ENCODE peak calls at places on chromosomes 3 and 15, in seven cellular contexts. W, Y, Q, X, E, U and A are unnamed samples.

GRCh38 chr3:94101860-94102259 is 39.0 kb downstream of the NSUN3 start:
- DNase-seq in W (peak; percentile 5), Y (peak; percentile 19), Q (no peak), X (peak; percentile 8), E (no peak), U (peak; percentile 55), A (no peak)

GRCh38 chr3:170907519-170908234 is 760 bp downstream of the EIF5A2 start:
- DNase-seq in W (peak; percentile 23), Y (peak; percentile 25), Q (peak; percentile 49), X (peak; percentile 12), E (no peak), U (peak; percentile 24), A (no peak)

GRCh38 chr3:157174616-157175498 is 14.9 kb upstream of the CCNL1 start:
- DNase-seq in W (peak; percentile 98), Y (peak; percentile 100), Q (peak; percentile 100), X (peak; percentile 99), E (peak; percentile 99), U (peak; percentile 100), A (peak; percentile 94)

GRCh38 chr15:36263666-36264065 is 315.8 kb upstream of the CDIN1 start:
- DNase-seq in W (peak; percentile 5), Y (peak; percentile 51), Q (no peak), X (no peak), E (no peak), U (no peak), A (no peak)

GRCh38 chr3:57927166-57927565 is 81.1 kb upstream of the FLNB start:
- DNase-seq in W (no peak), Y (no peak), Q (no peak), X (no peak), E (no peak), U (no peak), A (no peak)

GRCh38 chr15:68431037-68431791 is 749 bp downstream of the ITGA11 start:
- DNase-seq in W (peak; percentile 45), Y (peak; percentile 26), Q (peak; percentile 53), X (no peak), E (no peak), U (peak; percentile 8), A (no peak)

GRCh38 chr3:50503504-50503903 is at the start of gene CACNA2D2:
- DNase-seq in W (peak; percentile 15), Y (peak; percentile 5), Q (peak; percentile 61), X (peak; percentile 8), E (no peak), U (peak; percentile 28), A (no peak)

GRCh38 chr3:106542101-106542769 is 673.4 kb upstream of the CBLB start:
- DNase-seq in W (peak; percentile 26), Y (peak; percentile 18), Q (peak; percentile 28), X (no peak), E (no peak), U (peak; percentile 51), A (no peak)

GRCh38 chr3:111594205-111594604 is 941 bp downstream of the ZBED2 start:
- DNase-seq in W (peak; percentile 65), Y (peak; percentile 23), Q (peak; percentile 84), X (peak; percentile 78), E (no peak), U (peak; percentile 90), A (no peak)

GRCh38 chr15:40295870-40296560 is 11.7 kb downstream of the PLCB2 start:
- DNase-seq in W (no peak), Y (peak; percentile 45), Q (no peak), X (no peak), E (no peak), U (no peak), A (no peak)

GRCh38 chr3:30518201-30518864 is 88.1 kb upstream of the TGFBR2 start:
- DNase-seq in W (peak; percentile 13), Y (peak; percentile 97), Q (peak; percentile 88), X (no peak), E (peak; percentile 22), U (peak; percentile 79), A (no peak)

GRCh38 chr3:32794487-32795308 is 23.1 kb upstream of the TRIM71 start:
- DNase-seq in W (no peak), Y (no peak), Q (peak; percentile 48), X (peak; percentile 16), E (no peak), U (peak; percentile 65), A (no peak)

GRCh38 chr15:80203361-80203885 is 48.6 kb downstream of the CTXND1 start:
- DNase-seq in W (no peak), Y (no peak), Q (no peak), X (no peak), E (no peak), U (no peak), A (no peak)

GRCh38 chr3:135216659-135217058 is 421.6 kb downstream of the EPHB1 start:
- DNase-seq in W (no peak), Y (no peak), Q (no peak), X (no peak), E (no peak), U (no peak), A (no peak)

GRCh38 chr3:17442332-17443049 is 299.9 kb downstream of the TBC1D5 start:
- DNase-seq in W (no peak), Y (no peak), Q (no peak), X (no peak), E (no peak), U (peak; percentile 37), A (no peak)

GRCh38 chr3:46708401-46709146 is 7.4 kb downstream of the TMIE start:
- DNase-seq in W (no peak), Y (no peak), Q (no peak), X (no peak), E (no peak), U (no peak), A (no peak)

GRCh38 chr3:122890077-122890484 is 95.2 kb downstream of the SLC49A4 start:
- DNase-seq in W (peak; percentile 77), Y (peak; percentile 88), Q (peak; percentile 60), X (peak; percentile 37), E (peak; percentile 13), U (peak; percentile 74), A (no peak)

GRCh38 chr3:10330319-10330718 is 9.4 kb upstream of the SEC13 start:
- DNase-seq in W (no peak), Y (no peak), Q (no peak), X (no peak), E (no peak), U (no peak), A (no peak)

GRCh38 chr15:38300395-38300794 is 47.8 kb downstream of the SPRED1 start:
- DNase-seq in W (no peak), Y (peak; percentile 48), Q (no peak), X (no peak), E (no peak), U (peak; percentile 34), A (no peak)

GRCh38 chr3:157953565-157953964 is 152.7 kb downstream of the SHOX2 start:
- DNase-seq in W (no peak), Y (no peak), Q (no peak), X (no peak), E (no peak), U (no peak), A (no peak)

GRCh38 chr3:131303848-131304247 is 77.7 kb upstream of the NUDT16 start:
- DNase-seq in W (no peak), Y (peak; percentile 15), Q (no peak), X (no peak), E (no peak), U (peak; percentile 22), A (no peak)

GRCh38 chr3:127002195-127003174 is 19.6 kb downstream of the PLXNA1 start:
- DNase-seq in W (peak; percentile 98), Y (peak; percentile 95), Q (peak; percentile 97), X (peak; percentile 93), E (peak; percentile 25), U (peak; percentile 93), A (no peak)

GRCh38 chr3:21174461-21174860 is 576.5 kb downstream of the ZNF385D start:
- DNase-seq in W (peak; percentile 48), Y (peak; percentile 18), Q (peak; percentile 52), X (peak; percentile 13), E (no peak), U (peak; percentile 2), A (no peak)

GRCh38 chr15:41842229-41842628 is 3.6 kb downstream of the PLA2G4B start:
- DNase-seq in W (no peak), Y (no peak), Q (no peak), X (no peak), E (no peak), U (no peak), A (no peak)

GRCh38 chr3:42507252-42507651 is 4.8 kb downstream of the VIPR1 start:
- DNase-seq in W (no peak), Y (no peak), Q (no peak), X (no peak), E (no peak), U (no peak), A (no peak)

GRCh38 chr3:95356764-95357501 is 1294.1 kb downstream of the NSUN3 start:
- DNase-seq in W (no peak), Y (no peak), Q (no peak), X (no peak), E (no peak), U (no peak), A (no peak)

GRCh38 chr3:188294823-188295487 is 141.0 kb downstream of the LPP start:
- DNase-seq in W (peak; percentile 86), Y (peak; percentile 93), Q (peak; percentile 96), X (peak; percentile 96), E (no peak), U (peak; percentile 97), A (no peak)

GRCh38 chr15:68566377-68566954 is 12.3 kb upstream of the CORO2B start:
- DNase-seq in W (no peak), Y (no peak), Q (no peak), X (no peak), E (no peak), U (no peak), A (no peak)

GRCh38 chr15:66126057-66126855 is 127.3 kb downstream of the MEGF11 start:
- DNase-seq in W (no peak), Y (no peak), Q (no peak), X (no peak), E (no peak), U (no peak), A (no peak)

GRCh38 chr3:64838150-64838735 is 150.4 kb upstream of the ADAMTS9 start:
- DNase-seq in W (no peak), Y (no peak), Q (no peak), X (no peak), E (no peak), U (no peak), A (no peak)

GRCh38 chr3:140736863-140737460 is 59.1 kb downstream of the TRIM42 start:
- DNase-seq in W (peak; percentile 8), Y (peak; percentile 54), Q (peak; percentile 62), X (peak; percentile 52), E (no peak), U (peak; percentile 40), A (no peak)

GRCh38 chr3:120448707-120449650 is 1.8 kb downstream of the FSTL1 start:
- DNase-seq in W (peak; percentile 80), Y (peak; percentile 77), Q (peak; percentile 85), X (peak; percentile 79), E (no peak), U (peak; percentile 81), A (no peak)

GRCh38 chr3:126197854-126198584 is 17.6 kb upstream of the ALDH1L1 start:
- DNase-seq in W (peak; percentile 88), Y (peak; percentile 80), Q (peak; percentile 78), X (peak; percentile 73), E (peak; percentile 15), U (peak; percentile 82), A (no peak)

GRCh38 chr3:53375019-53375418 is 27.7 kb upstream of the DCP1A start:
- DNase-seq in W (peak; percentile 50), Y (peak; percentile 56), Q (peak; percentile 80), X (peak; percentile 55), E (peak; percentile 37), U (peak; percentile 62), A (peak; percentile 56)

GRCh38 chr15:100200287-100200772 is 141.4 kb downstream of the ADAMTS17 start:
- DNase-seq in W (no peak), Y (no peak), Q (no peak), X (no peak), E (no peak), U (no peak), A (no peak)

GRCh38 chr3:120928991-120929390 is 21.0 kb downstream of the STXBP5L start:
- DNase-seq in W (no peak), Y (no peak), Q (peak; percentile 12), X (peak; percentile 69), E (no peak), U (no peak), A (no peak)

GRCh38 chr3:45568848-45569247 is 25.7 kb upstream of the LIMD1 start:
- DNase-seq in W (no peak), Y (no peak), Q (no peak), X (no peak), E (no peak), U (no peak), A (no peak)

GRCh38 chr3:119781330-119782198 is at the start of gene NR1I2:
- DNase-seq in W (no peak), Y (no peak), Q (no peak), X (no peak), E (no peak), U (no peak), A (no peak)